ENCODE peak calls at places on chromosomes 12 and 14, in seven cellular contexts. One of them, this sample, is unnamed.

GRCh38 chr12:102948941-102949352 is 8.5 kb upstream of the ASCL1 start:
- DNase-seq in cardiac muscle cell: peak; percentile 59
- DNase-seq in ELR: peak; percentile 41
- DNase-seq in prostate gland: no peak
- DNase-seq in M059J: no peak
- DNase-seq in dermis blood vessel endothelial cell: peak; percentile 71
- DNase-seq in esophagus squamous epithelium: no peak
- DNase-seq in this sample: no peak

GRCh38 chr12:92951006-92951405 is 21.9 kb upstream of the EEA1 start:
- DNase-seq in ELR: no peak
- DNase-seq in dermis blood vessel endothelial cell: no peak
- DNase-seq in M059J: no peak
- DNase-seq in cardiac muscle cell: no peak
- DNase-seq in prostate gland: no peak
- DNase-seq in esophagus squamous epithelium: no peak
- DNase-seq in this sample: no peak

GRCh38 chr12:60644076-60644475 is 1048.2 kb downstream of the SLC16A7 start:
- DNase-seq in M059J: no peak
- DNase-seq in cardiac muscle cell: no peak
- DNase-seq in dermis blood vessel endothelial cell: no peak
- DNase-seq in prostate gland: no peak
- DNase-seq in ELR: peak; percentile 3
- DNase-seq in esophagus squamous epithelium: no peak
- DNase-seq in this sample: no peak

GRCh38 chr14:99792551-99793212 is 531 bp upstream of the EML1 start:
- DNase-seq in M059J: no peak
- DNase-seq in dermis blood vessel endothelial cell: peak; percentile 45
- DNase-seq in esophagus squamous epithelium: no peak
- DNase-seq in prostate gland: peak; percentile 8
- DNase-seq in ELR: peak; percentile 23
- DNase-seq in cardiac muscle cell: peak; percentile 13
- DNase-seq in this sample: no peak

GRCh38 chr12:71973687-71974086 is 35.0 kb downstream of the TPH2 start:
- DNase-seq in ELR: no peak
- DNase-seq in esophagus squamous epithelium: no peak
- DNase-seq in prostate gland: no peak
- DNase-seq in M059J: peak; percentile 12
- DNase-seq in cardiac muscle cell: no peak
- DNase-seq in dermis blood vessel endothelial cell: no peak
- DNase-seq in this sample: no peak

GRCh38 chr12:79686171-79686570 is 4.6 kb downstream of the PAWR start:
- DNase-seq in cardiac muscle cell: no peak
- DNase-seq in esophagus squamous epithelium: no peak
- DNase-seq in M059J: no peak
- DNase-seq in prostate gland: no peak
- DNase-seq in dermis blood vessel endothelial cell: no peak
- DNase-seq in ELR: no peak
- DNase-seq in this sample: no peak

GRCh38 chr12:51888316-51889215 is 663 bp downstream of the ANKRD33 start:
- DNase-seq in M059J: no peak
- DNase-seq in ELR: no peak
- DNase-seq in prostate gland: no peak
- DNase-seq in dermis blood vessel endothelial cell: no peak
- DNase-seq in esophagus squamous epithelium: no peak
- DNase-seq in cardiac muscle cell: no peak
- DNase-seq in this sample: no peak

GRCh38 chr12:48758186-48758585 is 30.7 kb downstream of the ADCY6 start:
- DNase-seq in cardiac muscle cell: no peak
- DNase-seq in M059J: no peak
- DNase-seq in esophagus squamous epithelium: no peak
- DNase-seq in dermis blood vessel endothelial cell: peak; percentile 40
- DNase-seq in ELR: peak; percentile 25
- DNase-seq in prostate gland: no peak
- DNase-seq in this sample: no peak

GRCh38 chr12:88639361-88639760 is 59.1 kb upstream of the KITLG start:
- DNase-seq in ELR: no peak
- DNase-seq in M059J: no peak
- DNase-seq in esophagus squamous epithelium: no peak
- DNase-seq in cardiac muscle cell: peak; percentile 4
- DNase-seq in dermis blood vessel endothelial cell: no peak
- DNase-seq in prostate gland: no peak
- DNase-seq in this sample: peak; percentile 26

GRCh38 chr14:76201162-76201561 is 49.4 kb downstream of the GPATCH2L start:
- DNase-seq in dermis blood vessel endothelial cell: peak; percentile 28
- DNase-seq in prostate gland: no peak
- DNase-seq in ELR: peak; percentile 97
- DNase-seq in esophagus squamous epithelium: no peak
- DNase-seq in M059J: peak; percentile 56
- DNase-seq in cardiac muscle cell: no peak
- DNase-seq in this sample: peak; percentile 68

GRCh38 chr12:59787610-59788009 is 191.8 kb downstream of the SLC16A7 start:
- DNase-seq in M059J: no peak
- DNase-seq in cardiac muscle cell: no peak
- DNase-seq in ELR: no peak
- DNase-seq in esophagus squamous epithelium: no peak
- DNase-seq in prostate gland: no peak
- DNase-seq in dermis blood vessel endothelial cell: no peak
- DNase-seq in this sample: no peak

GRCh38 chr14:44428239-44428924 is 78.7 kb downstream of the FSCB start:
- DNase-seq in cardiac muscle cell: no peak
- DNase-seq in esophagus squamous epithelium: no peak
- DNase-seq in dermis blood vessel endothelial cell: no peak
- DNase-seq in ELR: no peak
- DNase-seq in M059J: no peak
- DNase-seq in prostate gland: no peak
- DNase-seq in this sample: no peak

GRCh38 chr12:116361404-116362223 is 84.1 kb upstream of the MED13L start:
- DNase-seq in ELR: no peak
- DNase-seq in M059J: no peak
- DNase-seq in cardiac muscle cell: no peak
- DNase-seq in prostate gland: no peak
- DNase-seq in dermis blood vessel endothelial cell: peak; percentile 57
- DNase-seq in esophagus squamous epithelium: no peak
- DNase-seq in this sample: peak; percentile 53

GRCh38 chr12:24404086-24404815 is 454.8 kb upstream of the SOX5 start:
- DNase-seq in esophagus squamous epithelium: no peak
- DNase-seq in M059J: no peak
- DNase-seq in cardiac muscle cell: no peak
- DNase-seq in ELR: peak; percentile 28
- DNase-seq in dermis blood vessel endothelial cell: no peak
- DNase-seq in prostate gland: no peak
- DNase-seq in this sample: no peak

GRCh38 chr14:75259510-75259855 is 19.1 kb upstream of the FOS start:
- DNase-seq in ELR: peak; percentile 68
- DNase-seq in prostate gland: no peak
- DNase-seq in esophagus squamous epithelium: no peak
- DNase-seq in dermis blood vessel endothelial cell: peak; percentile 80
- DNase-seq in cardiac muscle cell: no peak
- DNase-seq in M059J: no peak
- DNase-seq in this sample: no peak

This sample was measured in skeletal muscle cell.